ENCODE peak calls at places on chromosome 6, in nine cellular contexts. One of them, this sample, is unnamed.

GRCh38 chr6:142357879-142358278 is 56.1 kb downstream of the ADGRG6 start:
- DNase-seq in PC-3: no peak
- DNase-seq in ovary: no peak
- DNase-seq in heart left ventricle: no peak
- DNase-seq in CD8-positive, alpha-beta T cell: no peak
- DNase-seq in ascending aorta: no peak
- DNase-seq in tibial artery: no peak
- DNase-seq in GM23338: no peak
- DNase-seq in fibroblast of lung: no peak
- DNase-seq in this sample: no peak

GRCh38 chr6:34138191-34138590 is 7.7 kb downstream of the GRM4 start:
- DNase-seq in GM23338: peak; percentile 59
- DNase-seq in heart left ventricle: no peak
- DNase-seq in PC-3: no peak
- DNase-seq in CD8-positive, alpha-beta T cell: no peak
- DNase-seq in ovary: no peak
- DNase-seq in tibial artery: no peak
- DNase-seq in fibroblast of lung: no peak
- DNase-seq in ascending aorta: no peak
- DNase-seq in this sample: no peak

GRCh38 chr6:131602913-131603312 is 25.1 kb downstream of the MED23 start:
- DNase-seq in heart left ventricle: no peak
- DNase-seq in fibroblast of lung: peak; percentile 87
- DNase-seq in ovary: no peak
- DNase-seq in GM23338: no peak
- DNase-seq in PC-3: peak; percentile 58
- DNase-seq in tibial artery: no peak
- DNase-seq in ascending aorta: no peak
- DNase-seq in CD8-positive, alpha-beta T cell: no peak
- DNase-seq in this sample: no peak

GRCh38 chr6:158635427-158636073 is 9.0 kb downstream of the DYNLT1 start:
- DNase-seq in ovary: no peak
- DNase-seq in PC-3: no peak
- DNase-seq in ascending aorta: no peak
- DNase-seq in fibroblast of lung: no peak
- DNase-seq in heart left ventricle: no peak
- DNase-seq in tibial artery: no peak
- DNase-seq in CD8-positive, alpha-beta T cell: no peak
- DNase-seq in GM23338: no peak
- DNase-seq in this sample: no peak

GRCh38 chr6:132153221-132153896 is 202.2 kb upstream of the CCN2 start:
- DNase-seq in ovary: no peak
- DNase-seq in tibial artery: no peak
- DNase-seq in GM23338: no peak
- DNase-seq in PC-3: peak; percentile 25
- DNase-seq in CD8-positive, alpha-beta T cell: no peak
- DNase-seq in ascending aorta: no peak
- DNase-seq in fibroblast of lung: peak; percentile 86
- DNase-seq in heart left ventricle: no peak
- DNase-seq in this sample: no peak

GRCh38 chr6:2971420-2972218 is at the start of gene SERPINB6:
- DNase-seq in GM23338: peak; percentile 58
- DNase-seq in ovary: peak; percentile 89
- DNase-seq in CD8-positive, alpha-beta T cell: peak; percentile 67
- DNase-seq in PC-3: peak; percentile 56
- DNase-seq in tibial artery: peak; percentile 88
- DNase-seq in heart left ventricle: peak; percentile 90
- DNase-seq in ascending aorta: peak; percentile 90
- DNase-seq in fibroblast of lung: peak; percentile 83
- DNase-seq in this sample: peak; percentile 84

GRCh38 chr6:112939543-112939942 is 592.4 kb downstream of the RFPL4B start:
- DNase-seq in PC-3: peak; percentile 6
- DNase-seq in ascending aorta: no peak
- DNase-seq in GM23338: no peak
- DNase-seq in heart left ventricle: no peak
- DNase-seq in ovary: no peak
- DNase-seq in CD8-positive, alpha-beta T cell: no peak
- DNase-seq in fibroblast of lung: peak; percentile 12
- DNase-seq in tibial artery: no peak
- DNase-seq in this sample: no peak

GRCh38 chr6:100276311-100277057 is 188.2 kb downstream of the SIM1 start:
- DNase-seq in ovary: no peak
- DNase-seq in ascending aorta: no peak
- DNase-seq in PC-3: no peak
- DNase-seq in CD8-positive, alpha-beta T cell: no peak
- DNase-seq in fibroblast of lung: no peak
- DNase-seq in heart left ventricle: no peak
- DNase-seq in GM23338: no peak
- DNase-seq in tibial artery: no peak
- DNase-seq in this sample: no peak

GRCh38 chr6:99026135-99026534 is 78.4 kb upstream of the FBXL4 start:
- DNase-seq in tibial artery: no peak
- DNase-seq in GM23338: peak; percentile 52
- DNase-seq in ovary: no peak
- DNase-seq in heart left ventricle: no peak
- DNase-seq in CD8-positive, alpha-beta T cell: no peak
- DNase-seq in fibroblast of lung: no peak
- DNase-seq in PC-3: no peak
- DNase-seq in ascending aorta: no peak
- DNase-seq in this sample: no peak

GRCh38 chr6:15227827-15228318 is 18.0 kb upstream of the JARID2 start:
- DNase-seq in fibroblast of lung: no peak
- DNase-seq in GM23338: no peak
- DNase-seq in PC-3: no peak
- DNase-seq in heart left ventricle: no peak
- DNase-seq in ovary: no peak
- DNase-seq in CD8-positive, alpha-beta T cell: no peak
- DNase-seq in ascending aorta: no peak
- DNase-seq in tibial artery: no peak
- DNase-seq in this sample: no peak

GRCh38 chr6:90646936-90647335 is 60.1 kb upstream of the MAP3K7 start:
- DNase-seq in ovary: no peak
- DNase-seq in GM23338: no peak
- DNase-seq in heart left ventricle: no peak
- DNase-seq in CD8-positive, alpha-beta T cell: no peak
- DNase-seq in tibial artery: no peak
- DNase-seq in fibroblast of lung: no peak
- DNase-seq in PC-3: peak; percentile 56
- DNase-seq in ascending aorta: no peak
- DNase-seq in this sample: no peak

GRCh38 chr6:147949981-147950622 is 392.5 kb upstream of the SASH1 start:
- DNase-seq in ovary: no peak
- DNase-seq in GM23338: no peak
- DNase-seq in fibroblast of lung: peak; percentile 34
- DNase-seq in heart left ventricle: no peak
- DNase-seq in tibial artery: no peak
- DNase-seq in PC-3: no peak
- DNase-seq in ascending aorta: no peak
- DNase-seq in CD8-positive, alpha-beta T cell: no peak
- DNase-seq in this sample: no peak

GRCh38 chr6:80319286-80319685 is 212.8 kb downstream of the BCKDHB start:
- DNase-seq in CD8-positive, alpha-beta T cell: no peak
- DNase-seq in ovary: no peak
- DNase-seq in heart left ventricle: no peak
- DNase-seq in tibial artery: no peak
- DNase-seq in ascending aorta: no peak
- DNase-seq in fibroblast of lung: peak; percentile 28
- DNase-seq in PC-3: peak; percentile 48
- DNase-seq in GM23338: no peak
- DNase-seq in this sample: no peak

GRCh38 chr6:35237466-35237865 is 22.1 kb upstream of the ZNF76 start:
- DNase-seq in PC-3: no peak
- DNase-seq in heart left ventricle: no peak
- DNase-seq in ascending aorta: no peak
- DNase-seq in ovary: no peak
- DNase-seq in GM23338: no peak
- DNase-seq in tibial artery: no peak
- DNase-seq in fibroblast of lung: no peak
- DNase-seq in CD8-positive, alpha-beta T cell: no peak
- DNase-seq in this sample: no peak

GRCh38 chr6:153043719-153044118 is 41.2 kb upstream of the MTRF1L start:
- DNase-seq in heart left ventricle: no peak
- DNase-seq in PC-3: no peak
- DNase-seq in CD8-positive, alpha-beta T cell: no peak
- DNase-seq in GM23338: peak; percentile 10
- DNase-seq in fibroblast of lung: no peak
- DNase-seq in ascending aorta: no peak
- DNase-seq in tibial artery: no peak
- DNase-seq in ovary: no peak
- DNase-seq in this sample: no peak

GRCh38 chr6:77669913-77670312 is 17.1 kb downstream of the MEI4 start:
- DNase-seq in ovary: no peak
- DNase-seq in fibroblast of lung: no peak
- DNase-seq in heart left ventricle: no peak
- DNase-seq in CD8-positive, alpha-beta T cell: no peak
- DNase-seq in ascending aorta: no peak
- DNase-seq in PC-3: no peak
- DNase-seq in GM23338: no peak
- DNase-seq in tibial artery: no peak
- DNase-seq in this sample: no peak

GRCh38 chr6:43771210-43771857 is 1.3 kb downstream of the VEGFA start:
- DNase-seq in tibial artery: peak; percentile 71
- DNase-seq in GM23338: peak; percentile 71
- DNase-seq in ascending aorta: peak; percentile 78
- DNase-seq in CD8-positive, alpha-beta T cell: peak; percentile 66
- DNase-seq in ovary: peak; percentile 61
- DNase-seq in heart left ventricle: peak; percentile 80
- DNase-seq in fibroblast of lung: no peak
- DNase-seq in PC-3: peak; percentile 56
- DNase-seq in this sample: peak; percentile 73

GRCh38 chr6:27141013-27141412 is 106.5 kb upstream of the PRSS16 start:
- DNase-seq in ascending aorta: no peak
- DNase-seq in heart left ventricle: no peak
- DNase-seq in fibroblast of lung: no peak
- DNase-seq in ovary: no peak
- DNase-seq in GM23338: no peak
- DNase-seq in PC-3: no peak
- DNase-seq in CD8-positive, alpha-beta T cell: no peak
- DNase-seq in tibial artery: no peak
- DNase-seq in this sample: no peak
- H3K4me3 ChIP-seq in ascending aorta: no peak overlapping the region
- H3K4me3 ChIP-seq in heart left ventricle: no peak overlapping the region
- H3K4me3 ChIP-seq in fibroblast of lung: no peak overlapping the region
- H3K4me3 ChIP-seq in ovary: no peak overlapping the region
- H3K4me3 ChIP-seq in GM23338: peak overlapping the region; percentile 85
- H3K4me3 ChIP-seq in PC-3: no peak overlapping the region
- H3K4me3 ChIP-seq in CD8-positive, alpha-beta T cell: no peak overlapping the region
- H3K4me3 ChIP-seq in tibial artery: no peak overlapping the region
- H3K4me3 ChIP-seq in this sample: no peak overlapping the region

DNA sequence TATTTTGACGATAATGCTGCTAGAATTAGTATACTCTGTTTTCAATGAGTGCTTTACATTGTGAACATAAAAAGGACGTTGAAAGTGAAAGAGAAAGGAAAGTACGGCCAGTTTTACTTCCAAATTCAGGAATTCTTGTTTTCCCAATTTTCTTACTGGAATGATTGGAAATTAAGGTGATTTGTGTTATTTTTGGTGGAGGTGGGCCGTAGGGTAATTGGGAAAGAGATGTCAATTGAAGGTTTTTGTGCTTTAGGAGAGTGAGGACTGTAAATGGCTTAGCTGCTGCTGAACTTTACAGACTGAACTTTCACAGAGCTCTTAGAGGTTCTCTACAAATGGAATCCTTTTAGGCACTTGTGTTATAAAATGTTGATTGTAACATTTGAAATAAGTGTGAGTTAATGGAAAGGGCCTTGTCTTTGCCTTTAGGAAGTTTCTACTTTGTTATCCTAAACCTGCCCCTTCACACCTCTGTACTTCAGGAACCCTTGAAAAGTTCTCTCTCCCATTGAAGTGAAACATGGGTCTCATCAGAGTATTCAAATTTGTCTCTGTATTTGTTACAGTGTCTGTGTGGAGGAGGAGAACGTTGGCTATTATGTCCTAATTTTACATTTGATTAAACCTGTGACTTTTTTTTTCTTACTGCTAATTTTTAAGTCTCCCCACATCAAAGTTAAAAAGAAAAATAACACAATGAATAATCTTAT is 256.4 kb downstream of the ARID1B start:
- DNase-seq in heart left ventricle: no peak
- DNase-seq in CD8-positive, alpha-beta T cell: no peak
- DNase-seq in GM23338: no peak
- DNase-seq in ascending aorta: no peak
- DNase-seq in fibroblast of lung: peak; percentile 55
- DNase-seq in PC-3: peak; percentile 10
- DNase-seq in ovary: no peak
- DNase-seq in tibial artery: no peak
- DNase-seq in this sample: no peak
- H3K4me1 ChIP-seq in heart left ventricle: peaks cover 44% of the 10 kb centered on the region
- H3K4me1 ChIP-seq in CD8-positive, alpha-beta T cell: peaks cover 24% of the 10 kb centered on the region
- H3K4me1 ChIP-seq in GM23338: peaks cover 51% of the 10 kb centered on the region
- H3K4me1 ChIP-seq in ascending aorta: peaks cover 4% of the 10 kb centered on the region
- H3K4me1 ChIP-seq in fibroblast of lung: no peaks in the 10 kb centered on the region
- H3K4me1 ChIP-seq in PC-3: peaks cover 23% of the 10 kb centered on the region
- H3K4me1 ChIP-seq in ovary: peaks cover 2% of the 10 kb centered on the region
- H3K4me1 ChIP-seq in tibial artery: no peaks in the 10 kb centered on the region
- H3K4me1 ChIP-seq in this sample: peaks cover 32% of the 10 kb centered on the region

DNA sequence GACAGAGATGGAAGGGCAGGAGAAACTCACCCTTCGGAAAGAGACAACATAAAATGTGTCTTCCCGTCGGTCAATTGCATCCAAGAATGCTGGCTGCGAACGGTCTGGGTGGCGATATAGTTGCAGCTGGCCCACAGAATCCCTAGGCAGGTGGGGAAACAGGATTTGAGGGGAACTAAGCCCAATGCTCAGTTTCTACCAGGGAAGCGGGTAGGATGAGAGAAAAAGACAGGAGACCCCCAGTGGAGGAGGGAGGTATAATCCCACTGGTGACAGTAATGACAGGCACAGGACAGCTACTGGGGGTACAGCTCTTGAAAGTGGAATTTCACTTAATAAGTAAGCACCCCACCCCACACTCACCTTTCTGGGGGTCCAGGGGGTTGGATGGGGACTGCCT is 7.5 kb upstream of the TNXB start:
- DNase-seq in fibroblast of lung: no peak
- DNase-seq in GM23338: peak; percentile 63
- DNase-seq in CD8-positive, alpha-beta T cell: no peak
- DNase-seq in ascending aorta: no peak
- DNase-seq in ovary: peak; percentile 16
- DNase-seq in heart left ventricle: no peak
- DNase-seq in tibial artery: no peak
- DNase-seq in PC-3: peak; percentile 47
- DNase-seq in this sample: no peak
- TF ChIP-seq CTCF in fibroblast of lung: peak; percentile 58
- TF ChIP-seq CTCF in GM23338: peak; percentile 46
- TF ChIP-seq CTCF in CD8-positive, alpha-beta T cell: peak; percentile 37
- TF ChIP-seq CTCF in ascending aorta: peak; percentile 25
- TF ChIP-seq CTCF in ovary: peak; percentile 49
- TF ChIP-seq CTCF in heart left ventricle: peak; percentile 43
- TF ChIP-seq CTCF in tibial artery: peak; percentile 38
- TF ChIP-seq CTCF in PC-3: peak; percentile 59
- TF ChIP-seq CTCF in this sample: no peak

GRCh38 chr6:136717297-136717990 is 74.8 kb downstream of the MAP3K5 start:
- DNase-seq in fibroblast of lung: peak; percentile 23
- DNase-seq in CD8-positive, alpha-beta T cell: no peak
- DNase-seq in heart left ventricle: no peak
- DNase-seq in ascending aorta: no peak
- DNase-seq in GM23338: no peak
- DNase-seq in tibial artery: no peak
- DNase-seq in PC-3: no peak
- DNase-seq in ovary: no peak
- DNase-seq in this sample: no peak
- H3K4me3 ChIP-seq in fibroblast of lung: peak overlapping the region; percentile 13
- H3K4me3 ChIP-seq in CD8-positive, alpha-beta T cell: no peak overlapping the region
- H3K4me3 ChIP-seq in heart left ventricle: peak overlapping the region; percentile 21
- H3K4me3 ChIP-seq in ascending aorta: peak overlapping the region; percentile 25
- H3K4me3 ChIP-seq in GM23338: no peak overlapping the region
- H3K4me3 ChIP-seq in tibial artery: peak overlapping the region; percentile 10
- H3K4me3 ChIP-seq in PC-3: no peak overlapping the region
- H3K4me3 ChIP-seq in ovary: no peak overlapping the region
- H3K4me3 ChIP-seq in this sample: peak overlapping the region; percentile 6